ENCODE peak calls at places on chromosomes 12 and 14, in five cellular contexts. W is A549, R is HepG2, A is K562, K is IMR-90. B is an unnamed sample.

GRCh38 chr14:98227000-98227726 is 1044.8 kb downstream of the BCL11B start:
- DNase-seq in W (no peak), R (no peak), A (no peak), K (no peak), B (no peak)

GRCh38 chr12:56160160-56160763 is 2.1 kb downstream of the MYL6 start:
- DNase-seq in W (no peak), R (no peak), A (no peak), K (peak; percentile 35), B (no peak)

GRCh38 chr14:79543966-79544365 is 667.3 kb downstream of the DIO2 start:
- DNase-seq in W (peak; percentile 31), R (no peak), A (peak; percentile 15), K (peak; percentile 66), B (peak; percentile 59)

GRCh38 chr14:71720978-71721624 is 211.1 kb upstream of the RGS6 start:
- DNase-seq in W (peak; percentile 71), R (peak; percentile 53), A (peak; percentile 29), K (peak; percentile 85), B (peak; percentile 64)

GRCh38 chr14:68982581-68982980 is 3.5 kb upstream of the ACTN1 start:
- DNase-seq in W (no peak), R (no peak), A (no peak), K (peak; percentile 49), B (no peak)

GRCh38 chr12:67364228-67364627 is 95.1 kb downstream of the CAND1 start:
- DNase-seq in W (no peak), R (no peak), A (no peak), K (no peak), B (no peak)

GRCh38 chr14:83816755-83817154 is 1713.2 kb upstream of the FLRT2 start:
- DNase-seq in W (no peak), R (no peak), A (no peak), K (peak; percentile 74), B (no peak)

GRCh38 chr12:54958048-54958658 is 26.4 kb downstream of the TESPA1 start:
- DNase-seq in W (peak; percentile 75), R (peak; percentile 39), A (peak; percentile 29), K (peak; percentile 72), B (no peak)

GRCh38 chr12:50110762-50111416 is 1.1 kb upstream of the COX14 start:
- DNase-seq in W (peak; percentile 52), R (peak; percentile 77), A (no peak), K (peak; percentile 11), B (no peak)

DNA sequence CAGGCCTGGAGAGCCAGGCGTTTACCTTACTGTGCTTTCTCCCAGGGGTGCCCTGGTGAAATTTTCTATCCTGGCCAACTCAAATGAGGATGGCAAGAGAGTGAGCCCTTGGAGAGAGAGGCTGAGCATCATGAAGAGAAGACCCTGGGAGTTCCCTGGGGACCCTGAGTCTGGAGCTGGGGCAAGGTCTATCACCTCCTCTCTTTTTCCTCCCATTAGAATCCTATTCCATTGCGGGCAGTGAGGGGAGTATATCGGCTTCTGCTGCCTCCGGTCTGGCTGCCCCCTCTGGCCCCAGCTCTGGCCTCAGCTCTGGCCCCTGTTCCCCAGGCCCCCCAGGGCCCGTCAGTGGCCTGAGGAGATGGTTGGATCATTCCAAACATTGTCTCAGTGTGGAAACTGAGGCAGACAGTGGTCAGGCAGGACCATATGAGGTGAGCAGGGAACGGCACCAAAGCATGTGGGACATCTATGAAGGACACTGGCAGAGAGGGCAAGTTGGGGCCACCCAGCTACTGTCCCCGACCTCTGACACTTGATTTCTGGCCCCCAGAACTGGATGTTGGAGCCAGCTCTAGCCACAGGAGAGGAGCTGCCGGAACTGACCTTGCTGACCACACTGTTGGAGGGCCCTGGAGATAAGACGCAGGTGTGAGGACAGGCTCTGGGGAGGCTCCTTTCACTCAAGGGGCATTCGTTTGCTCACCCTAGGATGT is 1.6 kb downstream of the ARHGEF25 start:
- DNase-seq in W (no peak), R (no peak), A (no peak), K (no peak), B (no peak)
- TF ChIP-seq MAFK in W (no peak), R (no peak), A (no peak), K (no peak), B (no peak)

GRCh38 chr14:82438416-82438815 is 904.8 kb upstream of the SEL1L start:
- DNase-seq in W (no peak), R (no peak), A (no peak), K (no peak), B (no peak)
- TF ChIP-seq MAFK in W (no peak), R (no peak), A (no peak), K (no peak), B (no peak)

GRCh38 chr12:48681416-48681737 is 661 bp downstream of the KANSL2 start:
- DNase-seq in W (peak; percentile 42), R (peak; percentile 12), A (peak; percentile 22), K (peak; percentile 14), B (no peak)
- TF ChIP-seq MAFK in W (no peak), R (no peak), A (no peak), K (no peak), B (no peak)

GRCh38 chr12:104182144-104182543 is 33.4 kb upstream of the TXNRD1 start:
- DNase-seq in W (peak; percentile 76), R (no peak), A (no peak), K (peak; percentile 96), B (no peak)
- TF ChIP-seq MAFK in W (no peak), R (no peak), A (no peak), K (no peak), B (no peak)

B was measured in H1.